ENCODE peak calls at places on chromosomes 13 and 19, in five cellular contexts. R is H1, H is Panc1, I is OCI-LY7, V is colonic mucosa. S is an unnamed sample.

GRCh38 chr19:49497047-49497789 is 984 bp downstream of the RPS11 start:
- DNase-seq in I (peak; percentile 86), R (no peak), V (peak; percentile 85), H (no peak), S (peak; percentile 45)

GRCh38 chr19:38079926-38080380 is 144.1 kb downstream of the DPF1 start:
- DNase-seq in R (no peak), V (no peak), I (peak; percentile 70), H (peak; percentile 56), S (peak; percentile 73)

GRCh38 chr13:49524740-49525501 is 29.2 kb downstream of the PHF11 start:
- DNase-seq in H (no peak), R (no peak), V (no peak), I (no peak), S (peak; percentile 10)

GRCh38 chr13:44732503-44733098 is 156.5 kb upstream of the TSC22D1 start:
- DNase-seq in V (no peak), H (no peak), I (no peak), R (no peak), S (no peak)

GRCh38 chr19:40512473-40513344 is 45.9 kb downstream of the SPTBN4 start:
- DNase-seq in R (no peak), I (no peak), H (no peak), V (no peak), S (no peak)

GRCh38 chr13:98459171-98459681 is 117.7 kb downstream of the STK24 start:
- DNase-seq in V (no peak), H (no peak), I (no peak), R (no peak), S (no peak)

GRCh38 chr13:51534075-51534817 is 50.0 kb upstream of the WDFY2 start:
- DNase-seq in H (no peak), I (no peak), V (no peak), R (no peak), S (peak; percentile 54)

GRCh38 chr13:29679357-29680050 is 84.0 kb upstream of the SLC7A1 start:
- DNase-seq in I (no peak), H (no peak), V (no peak), R (no peak), S (no peak)

GRCh38 chr19:347946-348861 is 3.6 kb upstream of the MIER2 start:
- DNase-seq in V (no peak), H (no peak), R (no peak), I (no peak), S (no peak)

GRCh38 chr13:80442613-80443012 is 101.7 kb upstream of the SPRY2 start:
- DNase-seq in H (no peak), V (no peak), R (no peak), I (no peak), S (no peak)

GRCh38 chr13:60645552-60646138 is 248.6 kb downstream of the TDRD3 start:
- DNase-seq in I (no peak), R (no peak), H (no peak), V (no peak), S (no peak)

GRCh38 chr19:10653482-10653731 is 739 bp upstream of the ILF3 start:
- DNase-seq in H (no peak), I (no peak), R (no peak), V (no peak), S (no peak)

GRCh38 chr19:30361721-30362120 is 10.5 kb upstream of the ZNF536 start:
- DNase-seq in I (no peak), H (no peak), R (no peak), V (no peak), S (no peak)

GRCh38 chr19:21843081-21843480 is 7.1 kb upstream of the ZNF43 start:
- DNase-seq in H (no peak), R (no peak), I (no peak), V (no peak), S (no peak)

GRCh38 chr19:21839966-21840365 is 4.0 kb upstream of the ZNF43 start:
- DNase-seq in R (no peak), I (no peak), V (no peak), H (no peak), S (no peak)

GRCh38 chr19:21841784-21842097 is 5.8 kb upstream of the ZNF43 start:
- DNase-seq in V (no peak), R (no peak), I (no peak), H (no peak), S (no peak)

GRCh38 chr19:21838646-21839045 is 2.7 kb upstream of the ZNF43 start:
- DNase-seq in H (no peak), R (no peak), I (no peak), V (no peak), S (no peak)

DNA sequence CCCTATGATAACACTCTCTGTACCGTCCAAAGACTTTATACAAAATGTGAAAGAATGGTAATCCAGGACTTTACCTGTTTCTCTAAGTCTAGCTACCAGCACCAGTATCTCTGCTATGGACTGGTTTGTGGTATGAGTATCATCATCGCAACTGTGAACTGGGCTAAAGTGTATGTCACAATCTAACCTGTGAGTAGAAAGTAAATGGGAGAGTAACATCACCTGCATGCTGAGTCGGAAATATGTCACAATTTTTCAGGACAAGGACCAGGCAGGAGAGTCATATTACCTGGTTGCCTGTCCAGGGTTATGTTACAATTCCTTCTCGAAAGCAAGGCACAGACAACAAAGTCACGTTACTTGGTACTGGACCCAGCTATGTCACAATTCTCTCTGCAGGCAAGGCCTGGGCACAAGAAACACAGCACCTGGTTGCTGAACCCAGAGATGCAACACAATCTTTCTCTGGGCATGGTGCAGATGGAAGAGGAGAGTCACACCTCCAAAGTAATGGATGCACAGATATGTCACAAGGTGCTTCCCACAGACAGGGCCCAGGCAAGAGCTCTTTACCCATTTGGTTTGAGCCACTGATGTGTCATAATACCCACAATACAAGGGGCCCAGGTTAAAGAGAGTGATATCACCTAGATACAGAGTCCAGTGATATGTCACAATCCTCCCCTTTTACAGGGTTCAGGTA is 5.2 kb upstream of the ZNF43 start:
- DNase-seq in I (no peak), V (no peak), H (no peak), R (no peak), S (no peak)
- H3K36me3 ChIP-seq in I (peaks cover 86% of the 10 kb centered on the region), V (no peaks in the 10 kb centered on the region), H (peaks cover 4% of the 10 kb centered on the region), R (peaks cover 61% of the 10 kb centered on the region), S (peaks cover 4% of the 10 kb centered on the region)

GRCh38 chr19:34273121-34273845 is 18.9 kb downstream of the GARRE1 start:
- DNase-seq in I (peak; percentile 37), H (no peak), V (no peak), R (no peak), S (no peak)

GRCh38 chr19:34269489-34269888 is 15.1 kb downstream of the GARRE1 start:
- DNase-seq in V (no peak), I (peak; percentile 50), H (no peak), R (no peak), S (no peak)

GRCh38 chr19:34269081-34269480 is 14.7 kb downstream of the GARRE1 start:
- DNase-seq in R (no peak), I (no peak), V (no peak), H (no peak), S (no peak)

GRCh38 chr19:34274284-34274826 is 20.0 kb downstream of the GARRE1 start:
- DNase-seq in I (no peak), H (no peak), R (no peak), V (no peak), S (no peak)

DNA sequence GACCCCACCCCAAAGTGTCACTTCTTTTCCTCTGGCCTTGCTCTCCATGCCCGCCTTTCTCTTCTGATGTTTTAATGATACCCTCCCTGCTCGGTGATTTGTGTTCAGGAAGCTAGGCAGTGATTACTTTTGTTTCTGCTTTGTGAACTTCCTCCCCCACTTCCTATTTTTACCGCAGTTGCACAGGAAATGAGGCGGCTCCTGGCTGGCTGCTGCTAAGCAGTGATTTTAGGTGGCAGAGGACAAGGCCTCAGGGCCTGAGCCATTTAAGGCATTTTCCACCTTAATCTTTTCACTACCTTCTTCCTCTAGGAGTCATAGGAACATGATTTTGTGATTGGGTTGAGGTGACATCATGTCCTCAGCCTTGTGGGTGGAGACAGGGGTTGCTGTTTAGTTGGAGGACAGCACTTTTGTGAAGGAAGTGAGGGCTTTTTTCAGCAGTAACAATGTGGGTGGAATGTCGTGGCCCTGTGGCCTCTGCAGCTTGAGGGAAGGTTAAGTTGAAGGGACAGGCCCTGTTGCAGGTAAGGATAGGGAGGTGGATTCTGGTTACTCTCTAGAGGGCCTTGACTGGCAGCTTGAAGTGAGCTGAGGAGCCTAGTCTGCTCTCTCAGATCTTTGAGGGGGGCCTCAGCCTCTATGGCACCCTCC is 15.7 kb downstream of the GARRE1 start:
- DNase-seq in V (peak; percentile 45), I (peak; percentile 89), H (no peak), R (no peak), S (peak; percentile 71)
- TF ChIP-seq CTCF in V (no peak), I (no peak), H (no peak), R (no peak), S (no peak)

DNA sequence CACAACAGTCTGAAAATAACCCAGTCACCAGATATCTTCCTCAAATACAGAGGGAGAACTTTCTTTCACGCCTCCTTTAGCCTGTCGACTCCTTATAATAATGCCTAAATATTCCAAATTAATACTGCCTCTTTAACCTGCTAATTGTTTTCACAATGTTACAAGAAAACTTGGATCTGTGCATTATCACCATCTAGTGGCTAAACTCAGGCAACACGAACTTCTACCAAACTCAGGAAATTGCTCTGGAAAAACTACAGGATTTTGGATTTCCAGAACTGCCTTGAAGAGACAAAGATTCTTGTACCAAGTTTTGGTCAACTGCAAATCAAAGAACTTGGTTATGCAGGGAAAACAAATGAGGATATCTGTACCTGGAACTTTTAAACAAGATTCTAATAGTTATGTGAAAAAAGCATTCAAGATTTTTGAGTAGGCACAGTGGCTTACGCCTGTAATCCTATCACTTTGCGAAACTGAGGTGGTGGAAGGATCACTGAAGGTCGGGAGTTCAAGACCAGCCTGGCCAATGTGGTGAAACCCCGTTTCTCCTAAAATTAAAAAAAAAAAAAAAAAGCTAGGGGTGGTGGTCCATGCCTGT is 10.8 kb downstream of the CLN5 start:
- DNase-seq in R (no peak), V (no peak), H (no peak), I (peak; percentile 30), S (peak; percentile 55)
- H3K36me3 ChIP-seq in R (peaks cover 13% of the 10 kb centered on the region), V (no peaks in the 10 kb centered on the region), H (peaks cover 8% of the 10 kb centered on the region), I (peaks cover 82% of the 10 kb centered on the region), S (peaks cover 2% of the 10 kb centered on the region)

DNA sequence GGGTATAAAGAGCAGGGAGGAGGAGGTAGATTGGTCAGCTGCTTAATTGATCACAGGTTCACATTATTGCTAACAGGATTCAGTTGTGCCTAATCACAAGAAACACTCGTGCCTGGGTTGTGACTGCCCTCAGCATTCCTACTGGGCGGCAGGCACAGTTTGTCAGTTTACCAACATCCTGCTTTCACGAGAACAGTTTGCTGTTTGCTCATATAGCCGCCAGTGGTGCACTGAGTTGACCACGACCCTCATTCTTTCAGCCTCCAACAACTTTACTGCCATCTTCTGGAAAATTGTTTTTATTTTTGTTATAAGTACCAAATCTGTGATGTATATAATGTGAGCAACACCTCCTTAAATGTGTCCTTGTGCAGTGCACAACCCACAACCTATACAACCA is 16.2 kb upstream of the IFT88 start:
- DNase-seq in R (no peak), V (no peak), H (no peak), I (no peak), S (peak; percentile 4)
- TF ChIP-seq CTCF in R (no peak), V (no peak), H (no peak), I (no peak), S (no peak)

GRCh38 chr19:2121416-2122051 is 24.8 kb downstream of the IZUMO4 start:
- DNase-seq in R (no peak), H (no peak), V (no peak), I (no peak), S (no peak)
- H3K36me3 ChIP-seq in R (peaks cover 68% of the 10 kb centered on the region), H (peaks cover 2% of the 10 kb centered on the region), V (peaks cover 53% of the 10 kb centered on the region), I (peaks cover 91% of the 10 kb centered on the region), S (peaks cover 54% of the 10 kb centered on the region)

GRCh38 chr13:113187263-113187669 is 21.2 kb downstream of the PCID2 start:
- DNase-seq in V (peak; percentile 50), R (no peak), H (peak; percentile 91), I (no peak), S (peak; percentile 99)
- TF ChIP-seq CTCF in V (no peak), R (no peak), H (no peak), I (no peak), S (peak; percentile 3)